ENCODE peak calls at places on chromosome 17, in ten cellular contexts. O, X, U, G, V, Y, C, Q, Z and B are unnamed samples.

GRCh38 chr17:29505826-29506225 is 61.0 kb downstream of the ABHD15 start:
- DNase-seq in O (no peak), X (no peak), U (no peak), G (no peak), V (no peak), Y (no peak), C (no peak), Q (no peak), Z (no peak), B (no peak)

GRCh38 chr17:76370261-76370993 is 14.0 kb upstream of the SPHK1 start:
- DNase-seq in O (peak), X (peak), U (no peak), G (peak), V (peak), Y (no peak), C (no peak), Q (peak), Z (peak), B (no peak)

GRCh38 chr17:41026668-41027471 is at the start of gene KRTAP1-5:
- DNase-seq in O (no peak), X (no peak), U (no peak), G (no peak), V (peak), Y (no peak), C (no peak), Q (no peak), Z (no peak), B (no peak)

GRCh38 chr17:63827801-63828221 is 348 bp upstream of the FTSJ3 start:
- DNase-seq in O (no peak), X (no peak), U (no peak), G (no peak), V (no peak), Y (no peak), C (no peak), Q (peak), Z (no peak), B (no peak)

GRCh38 chr17:31061678-31062077 is 33.1 kb upstream of the NF1 start:
- DNase-seq in O (no peak), X (no peak), U (no peak), G (no peak), V (no peak), Y (no peak), C (no peak), Q (no peak), Z (no peak), B (no peak)

GRCh38 chr17:49180303-49180702 is 30.1 kb downstream of the GNGT2 start:
- DNase-seq in O (peak), X (peak), U (peak), G (peak), V (peak), Y (peak), C (no peak), Q (peak), Z (peak), B (peak)

GRCh38 chr17:32755045-32755805 is 121.7 kb downstream of the MYO1D start:
- DNase-seq in O (no peak), X (no peak), U (no peak), G (no peak), V (peak), Y (no peak), C (no peak), Q (no peak), Z (no peak), B (peak)

GRCh38 chr17:17384961-17385360 is 81.8 kb downstream of the NT5M start:
- DNase-seq in O (no peak), X (no peak), U (no peak), G (no peak), V (no peak), Y (no peak), C (no peak), Q (no peak), Z (no peak), B (no peak)

GRCh38 chr17:5552841-5553240 is 31.5 kb downstream of the NLRP1 start:
- DNase-seq in O (no peak), X (no peak), U (no peak), G (no peak), V (no peak), Y (no peak), C (no peak), Q (no peak), Z (no peak), B (no peak)

GRCh38 chr17:5557485-5557884 is 26.8 kb downstream of the NLRP1 start:
- DNase-seq in O (no peak), X (no peak), U (no peak), G (no peak), V (peak), Y (no peak), C (no peak), Q (no peak), Z (no peak), B (no peak)

GRCh38 chr17:5553479-5553878 is 30.8 kb downstream of the NLRP1 start:
- DNase-seq in O (no peak), X (no peak), U (no peak), G (no peak), V (no peak), Y (no peak), C (peak), Q (no peak), Z (no peak), B (no peak)

GRCh38 chr17:5557990-5558389 is 26.3 kb downstream of the NLRP1 start:
- DNase-seq in O (no peak), X (no peak), U (no peak), G (no peak), V (no peak), Y (no peak), C (peak), Q (no peak), Z (no peak), B (no peak)

GRCh38 chr17:5555254-5555653 is 29.1 kb downstream of the NLRP1 start:
- DNase-seq in O (no peak), X (no peak), U (no peak), G (no peak), V (peak), Y (no peak), C (peak), Q (no peak), Z (no peak), B (no peak)
- TF ChIP-seq POLR2A in O (no peak), X (no peak), U (no peak), G (no peak), V (no peak), Y (no peak), C (no peak), Q (no peak), Z (no peak), B (no peak)

DNA sequence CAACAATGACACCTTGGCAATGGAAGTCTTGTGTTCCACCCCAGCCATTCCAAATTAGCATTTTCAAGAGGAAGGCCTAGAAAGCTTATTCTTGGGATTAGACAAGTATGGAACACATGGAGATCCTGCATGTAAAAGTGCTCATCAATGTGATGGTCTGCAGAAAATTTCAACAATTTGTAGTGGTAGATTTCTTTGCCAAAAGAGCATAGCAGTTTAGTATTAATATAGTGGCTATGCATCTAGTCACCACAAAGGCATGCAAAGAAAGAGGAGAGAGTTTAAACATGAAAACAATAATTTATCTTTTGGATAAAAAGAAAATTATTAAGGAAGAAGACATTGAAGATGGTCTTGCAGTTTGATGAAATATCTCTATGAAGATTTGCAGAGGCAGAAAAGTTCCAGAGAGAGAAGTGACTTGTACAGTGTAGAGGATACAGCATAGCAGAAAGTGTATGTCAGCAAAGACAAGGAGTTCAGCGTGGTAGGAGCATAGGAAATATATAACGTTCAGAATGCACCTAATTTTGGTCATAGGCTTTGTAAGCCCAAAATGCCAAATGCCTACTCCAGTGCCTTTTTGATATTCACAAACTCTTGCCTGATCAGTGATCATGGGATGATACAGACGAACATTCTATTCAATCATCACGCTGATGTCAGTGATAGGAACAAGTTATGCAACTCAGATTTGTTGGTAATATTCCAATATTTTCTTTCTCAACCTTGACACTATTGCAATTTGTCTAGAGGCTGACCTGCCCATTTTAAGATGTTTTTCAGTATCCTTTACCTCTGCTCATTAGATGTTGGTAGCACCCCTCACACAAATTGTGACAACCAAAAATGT is 727.9 kb upstream of the SOX9 start:
- DNase-seq in O (no peak), X (no peak), U (no peak), G (no peak), V (peak), Y (no peak), C (no peak), Q (no peak), Z (no peak), B (no peak)
- TF ChIP-seq POLR2A in O (no peak), X (no peak), U (no peak), G (no peak), V (no peak), Y (no peak), C (no peak), Q (no peak), Z (no peak), B (no peak)

DNA sequence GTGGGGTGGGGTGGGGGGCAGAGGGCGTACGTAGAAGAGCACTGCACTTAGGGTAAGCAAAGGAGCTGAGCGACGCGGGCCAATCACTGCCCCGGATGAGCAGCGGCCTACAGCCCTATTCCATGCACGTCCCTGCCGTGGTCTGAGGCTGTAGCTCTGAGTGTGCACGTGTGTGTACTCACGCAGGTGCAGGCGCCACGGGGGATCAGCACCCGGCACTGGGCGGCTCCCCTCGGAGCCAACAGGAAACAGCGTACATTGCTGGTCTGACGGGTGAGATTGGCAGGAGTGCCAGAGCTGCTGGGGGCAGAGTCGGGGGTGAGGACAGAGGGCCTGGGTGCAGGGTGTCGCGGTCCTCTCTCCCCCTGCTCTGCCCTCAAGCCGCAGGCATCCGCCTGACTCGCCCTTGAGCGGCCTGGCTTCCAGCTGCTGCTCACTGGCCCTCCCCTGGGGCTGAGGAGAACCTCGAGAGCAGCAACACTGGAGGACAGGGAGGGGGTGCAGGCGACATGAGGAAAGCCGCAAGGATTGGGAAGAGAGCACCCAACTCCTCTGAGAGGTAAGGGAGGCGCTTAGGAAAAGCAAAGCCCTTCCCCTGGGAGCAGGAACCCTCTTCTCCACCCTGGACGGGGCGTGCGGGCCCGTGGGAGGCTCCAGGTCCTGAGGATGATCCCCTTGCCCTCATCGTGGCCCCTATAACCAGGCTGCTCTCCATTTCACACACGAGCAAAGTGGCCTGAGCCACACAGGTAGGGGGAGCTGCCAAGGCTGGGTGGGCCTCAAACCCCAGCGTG is 57.8 kb downstream of the ENGASE start:
- DNase-seq in O (no peak), X (no peak), U (no peak), G (no peak), V (no peak), Y (no peak), C (no peak), Q (no peak), Z (no peak), B (no peak)
- TF ChIP-seq POLR2A in O (no peak), X (no peak), U (no peak), G (no peak), V (no peak), Y (no peak), C (no peak), Q (no peak), Z (no peak), B (no peak)

DNA sequence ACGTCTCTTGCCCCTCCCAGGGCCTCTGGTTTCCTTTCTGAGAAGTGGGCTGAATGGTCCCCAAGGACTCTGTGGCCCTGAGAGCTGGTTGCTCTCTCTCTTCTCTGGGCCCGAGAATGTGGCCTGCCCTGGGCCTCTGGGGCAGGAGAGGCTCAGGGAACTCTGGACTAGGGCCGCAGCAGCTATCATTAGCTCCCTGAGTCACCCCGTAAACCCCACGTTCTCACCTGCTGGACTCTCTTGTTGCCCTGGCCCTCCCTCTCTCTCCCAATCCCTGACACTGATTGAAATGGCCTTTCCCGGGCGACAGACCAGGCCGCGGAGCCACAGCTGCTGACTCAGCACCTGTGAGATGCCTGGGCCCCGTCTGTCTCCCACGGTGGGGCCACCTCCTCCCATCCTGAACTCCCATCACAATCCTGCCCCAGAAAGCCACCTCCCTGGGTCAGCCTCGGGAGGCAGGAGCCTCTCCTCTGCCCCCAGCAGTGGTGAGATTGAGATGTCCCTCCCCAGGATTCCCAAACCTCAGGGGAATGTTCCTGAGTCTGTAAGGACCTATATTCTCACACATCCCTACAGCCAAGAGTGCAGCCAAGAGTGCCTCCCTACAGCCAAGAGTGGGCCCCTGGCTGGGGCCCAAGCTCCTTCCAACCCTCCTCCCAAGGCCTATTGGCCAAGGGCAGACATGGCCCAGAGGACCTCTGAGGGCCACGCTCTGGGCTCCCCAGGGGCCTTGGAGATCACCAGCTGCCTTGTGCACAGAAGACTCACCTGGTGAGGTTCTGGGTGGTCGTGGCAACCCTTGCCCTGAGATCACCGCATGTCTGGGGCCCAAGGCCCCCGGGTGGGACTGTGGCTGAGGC is 476 bp downstream of the TRPV3 start:
- DNase-seq in O (no peak), X (no peak), U (no peak), G (no peak), V (no peak), Y (no peak), C (peak), Q (peak), Z (no peak), B (no peak)
- TF ChIP-seq POLR2A in O (no peak), X (no peak), U (no peak), G (no peak), V (no peak), Y (no peak), C (no peak), Q (peak), Z (no peak), B (no peak)

DNA sequence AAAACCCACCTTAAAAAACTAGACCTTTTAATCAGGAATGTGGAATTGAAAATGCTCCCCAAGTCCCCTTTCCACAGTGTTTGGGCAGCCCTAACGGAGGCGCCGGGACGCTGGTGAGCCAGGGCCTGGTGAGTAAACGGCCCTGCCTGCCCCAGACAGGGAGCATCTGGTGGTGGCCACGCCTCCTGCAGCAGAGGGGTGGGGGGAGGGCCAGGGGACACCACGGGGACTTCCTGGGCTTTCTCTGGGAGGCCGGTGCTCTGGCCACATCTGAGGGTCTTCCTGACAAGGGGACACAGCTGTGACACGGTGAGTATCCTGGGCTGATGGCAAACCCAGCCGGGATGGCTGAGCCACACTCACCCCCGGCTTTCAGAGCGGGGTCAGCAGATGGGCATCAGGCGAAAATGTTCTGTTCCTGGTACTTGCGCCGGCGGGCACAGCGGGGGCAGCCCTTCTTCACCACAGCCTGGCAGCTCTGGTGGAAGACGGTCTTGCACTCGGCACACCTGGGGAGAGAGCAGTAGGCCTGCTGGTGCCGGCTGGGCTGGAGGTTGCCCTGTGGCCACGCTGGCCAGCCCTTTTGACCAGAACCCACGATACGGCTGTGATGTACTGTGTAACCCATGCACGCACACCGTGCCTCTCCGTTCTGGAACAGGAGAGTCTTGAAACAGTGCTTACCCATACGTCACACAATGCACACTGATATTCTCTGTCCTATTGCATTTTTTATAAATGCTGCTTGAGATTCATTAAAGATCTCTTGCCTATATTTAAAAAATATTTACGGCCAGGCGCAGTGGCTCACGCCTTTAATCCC is 5.0 kb upstream of the ARHGAP27 start:
- DNase-seq in O (no peak), X (no peak), U (peak), G (no peak), V (no peak), Y (no peak), C (no peak), Q (no peak), Z (no peak), B (no peak)
- TF ChIP-seq POLR2A in O (no peak), X (no peak), U (no peak), G (no peak), V (no peak), Y (no peak), C (no peak), Q (no peak), Z (no peak), B (no peak)

GRCh38 chr17:55238931-55239297 is 25.8 kb upstream of the HLF start:
- DNase-seq in O (no peak), X (no peak), U (no peak), G (no peak), V (no peak), Y (no peak), C (no peak), Q (no peak), Z (no peak), B (peak)

GRCh38 chr17:55237268-55237667 is 27.5 kb upstream of the HLF start:
- DNase-seq in O (no peak), X (no peak), U (no peak), G (no peak), V (no peak), Y (no peak), C (no peak), Q (no peak), Z (no peak), B (peak)

GRCh38 chr17:55237826-55238196 is 26.9 kb upstream of the HLF start:
- DNase-seq in O (no peak), X (no peak), U (no peak), G (no peak), V (no peak), Y (no peak), C (no peak), Q (no peak), Z (no peak), B (no peak)

GRCh38 chr17:55241097-55241496 is 23.7 kb upstream of the HLF start:
- DNase-seq in O (no peak), X (no peak), U (no peak), G (no peak), V (no peak), Y (no peak), C (no peak), Q (no peak), Z (no peak), B (no peak)

DNA sequence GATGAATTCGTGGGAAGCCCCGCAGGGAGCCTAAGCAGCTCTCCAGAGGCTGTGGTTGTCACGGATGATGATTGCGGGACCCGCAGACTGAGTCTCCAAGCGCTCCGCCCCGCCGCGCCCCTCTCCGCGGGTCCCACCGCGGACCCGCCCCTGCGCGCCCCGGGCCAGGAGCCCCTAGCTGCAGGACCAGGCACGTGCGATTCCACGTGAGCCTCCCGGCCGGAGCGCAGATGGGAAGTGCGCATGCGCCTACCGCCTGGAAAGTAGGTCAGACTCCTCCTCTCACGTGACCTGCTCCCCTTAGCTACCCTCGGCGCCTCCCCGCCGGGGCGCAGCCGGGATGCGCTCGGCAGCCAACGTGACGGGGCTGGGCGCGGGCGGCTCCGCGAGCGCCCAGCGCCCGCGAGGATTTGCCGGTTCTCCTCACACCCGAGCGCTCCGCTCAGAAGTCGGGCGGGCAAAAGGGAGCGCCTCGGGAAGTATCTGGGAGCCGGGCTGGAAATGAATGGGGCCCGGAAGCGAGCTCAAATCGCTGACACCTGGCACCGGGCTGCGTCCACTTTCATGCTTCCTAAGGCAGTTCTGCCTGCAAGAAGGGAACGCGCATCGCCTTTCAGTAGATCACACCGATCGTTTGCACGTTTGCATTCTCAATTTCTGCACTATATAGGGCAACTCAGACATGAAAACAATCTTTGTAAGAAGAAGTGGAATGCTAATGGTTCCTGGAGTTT is 26.4 kb upstream of the HLF start:
- DNase-seq in O (peak), X (peak), U (peak), G (peak), V (peak), Y (peak), C (peak), Q (peak), Z (peak), B (peak)
- TF ChIP-seq POLR2A in O (peak), X (no peak), U (no peak), G (no peak), V (no peak), Y (no peak), C (no peak), Q (peak), Z (no peak), B (no peak)